ENCODE peak calls at places on chromosomes 1 and 21, in seven cellular contexts. D is non-pigmented ciliary epithelial cell, B is NCI-H1105 treated with DMSO at 0.1 percent for 48 hours, X is foreskin fibroblast, V is NCI-H1092, W is trophoblast cell, F is NCI-H1930. S is an unnamed sample.

GRCh38 chr1:70420320-70420719 is 9.3 kb downstream of the CTH start:
- DNase-seq in D (no peak), B (no peak), X (no peak), V (no peak), W (no peak), F (no peak), S (no peak)

GRCh38 chr1:236685917-236686814 is at the start of gene ACTN2:
- DNase-seq in D (no peak), B (peak), X (peak), V (peak), W (peak), F (peak), S (peak)

GRCh38 chr1:97712980-97713379 is 207.9 kb downstream of the DPYD start:
- DNase-seq in D (no peak), B (no peak), X (no peak), V (no peak), W (no peak), F (no peak), S (no peak)

GRCh38 chr1:154807048-154807591 is 63.0 kb downstream of the KCNN3 start:
- DNase-seq in D (no peak), B (no peak), X (no peak), V (no peak), W (peak), F (no peak), S (no peak)

GRCh38 chr1:21909787-21910503 is 27.2 kb downstream of the HSPG2 start:
- DNase-seq in D (no peak), B (no peak), X (no peak), V (no peak), W (no peak), F (no peak), S (peak)

GRCh38 chr1:36475910-36476604 is 6.7 kb downstream of the CSF3R start:
- DNase-seq in D (no peak), B (no peak), X (peak), V (no peak), W (no peak), F (no peak), S (no peak)

GRCh38 chr1:108815566-108815965 is 41.3 kb downstream of the AKNAD1 start:
- DNase-seq in D (no peak), B (no peak), X (no peak), V (no peak), W (no peak), F (no peak), S (no peak)

GRCh38 chr1:228272831-228273571 is 65.2 kb downstream of the OBSCN start:
- DNase-seq in D (no peak), B (no peak), X (no peak), V (no peak), W (no peak), F (no peak), S (no peak)

GRCh38 chr1:65177457-65177856 is 29.5 kb downstream of the AK4 start:
- DNase-seq in D (peak), B (no peak), X (peak), V (no peak), W (no peak), F (no peak), S (peak)

GRCh38 chr1:116170901-116171589 is 59.8 kb downstream of the MAB21L3 start:
- DNase-seq in D (no peak), B (no peak), X (no peak), V (no peak), W (no peak), F (no peak), S (no peak)

GRCh38 chr21:15229390-15229789 is 164.6 kb upstream of the NRIP1 start:
- DNase-seq in D (no peak), B (no peak), X (no peak), V (no peak), W (no peak), F (no peak), S (no peak)

GRCh38 chr1:9901148-9902059 is 8.7 kb downstream of the CTNNBIP1 start:
- DNase-seq in D (no peak), B (no peak), X (no peak), V (no peak), W (no peak), F (no peak), S (no peak)

GRCh38 chr1:114695430-114696093 is at the start of gene AMPD1:
- DNase-seq in D (no peak), B (no peak), X (peak), V (no peak), W (no peak), F (no peak), S (peak)

GRCh38 chr1:224380003-224380402 is 23.3 kb downstream of the CNIH4 start:
- DNase-seq in D (no peak), B (no peak), X (no peak), V (no peak), W (no peak), F (no peak), S (no peak)

GRCh38 chr1:205232945-205233397 is 5.2 kb downstream of the TMCC2 start:
- DNase-seq in D (no peak), B (no peak), X (no peak), V (no peak), W (no peak), F (no peak), S (no peak)

GRCh38 chr1:7519181-7519860 is 251.8 kb upstream of the VAMP3 start:
- DNase-seq in D (no peak), B (no peak), X (no peak), V (no peak), W (no peak), F (no peak), S (no peak)

GRCh38 chr1:223844962-223845809 is 561 bp downstream of the TP53BP2 start:
- DNase-seq in D (no peak), B (peak), X (peak), V (peak), W (peak), F (no peak), S (peak)

GRCh38 chr1:169601096-169601881 is 15.0 kb upstream of the F5 start:
- DNase-seq in D (peak), B (peak), X (no peak), V (no peak), W (no peak), F (no peak), S (peak)

GRCh38 chr1:178774263-178774662 is 49.2 kb downstream of the RALGPS2 start:
- DNase-seq in D (peak), B (peak), X (no peak), V (peak), W (no peak), F (no peak), S (no peak)

GRCh38 chr1:174946020-174946419 is 53.7 kb upstream of the CACYBP start:
- DNase-seq in D (no peak), B (no peak), X (no peak), V (no peak), W (no peak), F (no peak), S (no peak)

GRCh38 chr1:109193653-109194590 is 19.8 kb upstream of the SARS1 start:
- DNase-seq in D (no peak), B (peak), X (no peak), V (no peak), W (no peak), F (no peak), S (peak)

GRCh38 chr1:201536542-201536941 is 2.4 kb upstream of the NAV1 start:
- DNase-seq in D (no peak), B (no peak), X (peak), V (no peak), W (peak), F (no peak), S (peak)

GRCh38 chr1:210236840-210237409 is 4.3 kb downstream of the SERTAD4 start:
- DNase-seq in D (no peak), B (no peak), X (peak), V (no peak), W (no peak), F (no peak), S (peak)

GRCh38 chr1:221712776-221713431 is 29.0 kb downstream of the DUSP10 start:
- DNase-seq in D (no peak), B (no peak), X (no peak), V (no peak), W (peak), F (no peak), S (no peak)

GRCh38 chr1:112956503-112957132 is 622 bp upstream of the SLC16A1 start:
- DNase-seq in D (no peak), B (no peak), X (no peak), V (no peak), W (peak), F (no peak), S (no peak)

GRCh38 chr1:6502000-6502891 is 10.8 kb upstream of the PLEKHG5 start:
- DNase-seq in D (no peak), B (no peak), X (no peak), V (no peak), W (no peak), F (no peak), S (no peak)

GRCh38 chr1:21297975-21298374 is 7.7 kb upstream of the ECE1 start:
- DNase-seq in D (no peak), B (no peak), X (no peak), V (no peak), W (no peak), F (no peak), S (peak)

GRCh38 chr1:230122361-230123279 is 55.6 kb downstream of the GALNT2 start:
- DNase-seq in D (no peak), B (no peak), X (no peak), V (no peak), W (peak), F (no peak), S (no peak)

GRCh38 chr1:60488857-60489256 is 415.3 kb upstream of the C1orf87 start:
- DNase-seq in D (no peak), B (no peak), X (no peak), V (no peak), W (no peak), F (no peak), S (no peak)

GRCh38 chr1:54464477-54465146 is 58.4 kb upstream of the SSBP3 start:
- DNase-seq in D (no peak), B (no peak), X (no peak), V (no peak), W (no peak), F (no peak), S (peak)